ENCODE peak calls at places on chromosomes 12 and 14, in five cellular contexts. F, B, S, Q and E are unnamed samples.

GRCh38 chr12:39723831-39724230 is 104.2 kb upstream of the ABCD2 start:
- DNase-seq in Q (no peak), S (no peak), F (peak), B (no peak), E (no peak)

GRCh38 chr14:102985665-102986064 is 63.2 kb downstream of the AMN start:
- DNase-seq in Q (no peak), B (no peak), S (no peak), F (no peak), E (no peak)

GRCh38 chr12:102806592-102806991 is 110.5 kb downstream of the PAH start:
- DNase-seq in Q (no peak), F (no peak), S (no peak), B (no peak), E (no peak)

GRCh38 chr14:22794533-22794932 is 20.7 kb downstream of the SLC7A7 start:
- DNase-seq in Q (no peak), S (no peak), F (no peak), B (no peak), E (no peak)

GRCh38 chr12:55736780-55737580 is 5.9 kb upstream of the GDF11 start:
- DNase-seq in Q (no peak), F (no peak), B (peak), S (peak), E (peak)

GRCh38 chr14:85439696-85440328 is 90.1 kb upstream of the FLRT2 start:
- DNase-seq in B (no peak), F (no peak), S (no peak), Q (no peak), E (no peak)

GRCh38 chr12:75565795-75566194 is 54.4 kb upstream of the KRR1 start:
- DNase-seq in S (no peak), F (no peak), B (no peak), Q (no peak), E (no peak)

GRCh38 chr12:118299791-118300460 is 72.8 kb downstream of the TAOK3 start:
- DNase-seq in S (no peak), Q (no peak), F (no peak), B (no peak), E (no peak)

GRCh38 chr12:93780115-93780641 is 103.0 kb downstream of the CRADD start:
- DNase-seq in B (no peak), Q (no peak), S (no peak), F (no peak), E (no peak)